ENCODE peak calls at places on chromosomes 16 and 17, in four cellular contexts. M is cardiac fibroblast, E is thoracic aorta, C is fibroblast of mammary gland. P is an unnamed sample.

GRCh38 chr16:66510711-66511614 is 39.0 kb downstream of the TK2 start:
- DNase-seq in C (no peak), E (no peak), M (peak), P (no peak)

GRCh38 chr16:87686697-87687570 is 78.9 kb downstream of the KLHDC4 start:
- DNase-seq in M (peak), E (no peak), C (peak), P (no peak)

GRCh38 chr16:53518550-53519416 is 15.8 kb upstream of the AKTIP start:
- DNase-seq in E (no peak), M (peak), C (peak), P (no peak)

GRCh38 chr16:89343501-89344291 is 126.2 kb downstream of the ZNF778 start:
- DNase-seq in C (peak), E (no peak), M (no peak), P (no peak)

GRCh38 chr16:872436-873242 is 72.1 kb upstream of the GNG13 start:
- DNase-seq in C (no peak), M (no peak), E (no peak), P (no peak)

GRCh38 chr17:56751145-56751743 is 82.5 kb downstream of the C17orf67 start:
- DNase-seq in M (no peak), C (no peak), E (no peak), P (no peak)

GRCh38 chr16:21523411-21524067 is 75.8 kb upstream of the METTL9 start:
- DNase-seq in E (no peak), C (no peak), M (no peak), P (no peak)

GRCh38 chr16:58306327-58306726 is 11.5 kb upstream of the PRSS54 start:
- DNase-seq in C (peak), M (peak), E (no peak), P (no peak)

GRCh38 chr17:142102-142661 is 4.8 kb downstream of the SCGB1C2 start:
- DNase-seq in M (peak), C (peak), E (no peak), P (peak)

GRCh38 chr16:23424292-23424958 is 28.6 kb downstream of the COG7 start:
- DNase-seq in C (no peak), M (no peak), E (no peak), P (no peak)

GRCh38 chr17:17171991-17172939 is 33.9 kb downstream of the PLD6 start:
- DNase-seq in C (no peak), M (no peak), E (no peak), P (no peak)

GRCh38 chr16:19232988-19233387 is 52.5 kb upstream of the CLEC19A start:
- DNase-seq in C (no peak), M (no peak), E (no peak), P (no peak)

GRCh38 chr16:56977256-56977655 is 12.1 kb upstream of the NLRC5 start:
- DNase-seq in E (no peak), M (no peak), C (no peak), P (no peak)

GRCh38 chr16:74291577-74292208 is 4.9 kb upstream of the PSMD7 start:
- DNase-seq in M (no peak), C (peak), E (no peak), P (no peak)

GRCh38 chr17:74147436-74147835 is 56.0 kb upstream of the RPL38 start:
- DNase-seq in C (no peak), E (no peak), M (no peak), P (no peak)

GRCh38 chr16:28572659-28573510 is 19.2 kb downstream of the SGF29 start:
- DNase-seq in C (no peak), E (no peak), M (peak), P (no peak)

GRCh38 chr16:17101646-17102045 is 369.1 kb downstream of the XYLT1 start:
- DNase-seq in M (no peak), C (peak), E (no peak), P (no peak)

GRCh38 chr17:18228176-18228682 is 2.8 kb downstream of the LLGL1 start:
- DNase-seq in M (no peak), E (no peak), C (no peak), P (no peak)

GRCh38 chr16:88881090-88881580 is 14.7 kb upstream of the PABPN1L start:
- DNase-seq in M (no peak), E (no peak), C (no peak), P (no peak)

GRCh38 chr16:67883146-67883871 is 1.4 kb upstream of the NRN1L start:
- DNase-seq in M (no peak), C (no peak), E (no peak), P (no peak)

GRCh38 chr17:77831497-77832179 is 126.9 kb upstream of the TNRC6C start:
- DNase-seq in E (no peak), C (peak), M (peak), P (peak)

GRCh38 chr17:79296290-79296689 is 221.7 kb downstream of the ENGASE start:
- DNase-seq in C (no peak), M (no peak), E (no peak), P (no peak)

GRCh38 chr17:45973099-45973838 is 25.8 kb upstream of the STH start:
- DNase-seq in E (no peak), C (no peak), M (no peak), P (no peak)

GRCh38 chr17:69447726-69448125 is 33.2 kb downstream of the MAP2K6 start:
- DNase-seq in C (no peak), E (no peak), M (no peak), P (no peak)

GRCh38 chr17:18070861-18071340 is 16.8 kb upstream of the DRG2 start:
- DNase-seq in M (peak), C (peak), E (no peak), P (no peak)

GRCh38 chr16:10078541-10078949 is 103.7 kb downstream of the GRIN2A start:
- DNase-seq in E (no peak), C (no peak), M (no peak), P (no peak)

GRCh38 chr16:66486773-66487579 is 59.9 kb downstream of the BEAN1 start:
- DNase-seq in E (no peak), M (peak), C (peak), P (no peak)

GRCh38 chr16:4081577-4082021 is 34.6 kb downstream of the ADCY9 start:
- DNase-seq in C (peak), E (no peak), M (no peak), P (no peak)

GRCh38 chr16:673399-673991 is 2.0 kb upstream of the RHBDL1 start:
- DNase-seq in E (no peak), C (no peak), M (no peak), P (no peak)

GRCh38 chr16:20333120-20333519 is 5.8 kb upstream of the GP2 start:
- DNase-seq in C (no peak), M (no peak), E (no peak), P (no peak)

GRCh38 chr17:1766382-1767135 is 4.7 kb downstream of the SERPINF1 start:
- DNase-seq in M (peak), C (no peak), E (no peak), P (no peak)

GRCh38 chr16:66515543-66516171 is 34.3 kb downstream of the TK2 start:
- DNase-seq in E (no peak), M (peak), C (peak), P (no peak)

GRCh38 chr16:23914935-23915549 is 79.3 kb downstream of the PRKCB start:
- DNase-seq in C (no peak), M (no peak), E (no peak), P (no peak)

GRCh38 chr16:48432136-48432535 is 46.9 kb upstream of the SIAH1 start:
- DNase-seq in E (no peak), C (no peak), M (no peak), P (no peak)

GRCh38 chr17:81870978-81871386 is at the start of gene ARHGDIA:
- DNase-seq in E (no peak), M (no peak), C (peak), P (no peak)

GRCh38 chr17:44558349-44559287 is 1.3 kb downstream of the FZD2 start:
- DNase-seq in C (no peak), M (no peak), E (no peak), P (no peak)

GRCh38 chr16:84312783-84313382 is 18.2 kb downstream of the WFDC1 start:
- DNase-seq in M (no peak), E (no peak), C (no peak), P (no peak)

GRCh38 chr16:75621170-75621477 is 2.0 kb downstream of the ADAT1 start:
- DNase-seq in M (peak), E (no peak), C (peak), P (no peak)

DNA sequence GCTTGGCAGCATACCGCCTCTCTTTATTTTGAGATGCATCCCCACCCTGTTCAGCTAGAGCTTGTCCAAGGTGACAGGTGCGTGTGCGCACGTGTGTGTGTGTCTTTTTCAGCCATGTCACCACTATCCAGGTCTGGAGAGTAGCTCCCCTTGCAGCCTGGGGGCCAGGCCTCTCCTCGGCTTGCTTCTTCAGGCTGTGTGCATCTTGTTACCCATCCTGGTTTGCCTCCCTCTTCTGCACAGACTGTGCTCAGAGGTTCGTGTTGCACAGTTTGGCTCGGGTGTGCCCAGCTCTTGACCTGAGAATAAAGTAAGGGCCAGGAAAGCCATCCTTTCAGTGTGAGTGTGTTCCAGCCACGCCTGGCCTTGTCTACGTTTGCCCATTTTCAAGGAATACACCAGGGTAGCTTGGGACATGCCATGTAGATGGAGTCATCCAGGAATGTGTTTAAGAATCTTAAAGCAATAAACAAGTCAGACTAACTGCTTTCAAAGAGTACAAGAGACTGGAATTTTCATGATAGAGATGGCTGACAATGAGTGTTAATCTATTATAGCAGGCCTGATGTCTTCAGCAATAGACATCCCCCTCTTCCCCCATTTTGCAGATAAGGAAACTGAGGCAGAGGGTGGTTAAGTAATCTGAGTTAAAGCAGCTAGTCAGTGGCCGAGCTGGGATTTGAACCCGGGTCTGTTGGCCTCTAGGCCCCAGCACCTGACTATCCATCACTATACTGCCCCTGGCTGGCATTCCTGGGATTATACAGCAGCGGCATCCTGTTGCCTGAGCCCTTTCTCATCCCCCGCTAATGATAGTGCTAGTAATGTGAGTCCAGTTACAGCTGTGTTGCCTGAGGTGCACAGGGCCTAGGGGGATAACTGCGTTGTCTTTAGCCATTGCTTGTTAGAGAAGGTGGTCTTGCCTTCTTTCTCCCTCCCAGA is 77.9 kb downstream of the KSR1 start:
- DNase-seq in C (peak), E (no peak), M (peak), P (no peak)
- TF ChIP-seq CTCF in C (no peak), E (no peak), M (no peak), P (no peak)

GRCh38 chr17:40824015-40824832 is 1.8 kb upstream of the KRT10 start:
- DNase-seq in E (no peak), C (no peak), M (no peak), P (no peak)

GRCh38 chr17:40828454-40829039 is 6.1 kb upstream of the KRT10 start:
- DNase-seq in C (no peak), E (no peak), M (no peak), P (no peak)

GRCh38 chr17:40825596-40825995 is 3.2 kb upstream of the KRT10 start:
- DNase-seq in M (no peak), E (no peak), C (no peak), P (no peak)

GRCh38 chr17:40830085-40830776 is 7.8 kb upstream of the KRT10 start:
- DNase-seq in E (no peak), M (no peak), C (no peak), P (no peak)

DNA sequence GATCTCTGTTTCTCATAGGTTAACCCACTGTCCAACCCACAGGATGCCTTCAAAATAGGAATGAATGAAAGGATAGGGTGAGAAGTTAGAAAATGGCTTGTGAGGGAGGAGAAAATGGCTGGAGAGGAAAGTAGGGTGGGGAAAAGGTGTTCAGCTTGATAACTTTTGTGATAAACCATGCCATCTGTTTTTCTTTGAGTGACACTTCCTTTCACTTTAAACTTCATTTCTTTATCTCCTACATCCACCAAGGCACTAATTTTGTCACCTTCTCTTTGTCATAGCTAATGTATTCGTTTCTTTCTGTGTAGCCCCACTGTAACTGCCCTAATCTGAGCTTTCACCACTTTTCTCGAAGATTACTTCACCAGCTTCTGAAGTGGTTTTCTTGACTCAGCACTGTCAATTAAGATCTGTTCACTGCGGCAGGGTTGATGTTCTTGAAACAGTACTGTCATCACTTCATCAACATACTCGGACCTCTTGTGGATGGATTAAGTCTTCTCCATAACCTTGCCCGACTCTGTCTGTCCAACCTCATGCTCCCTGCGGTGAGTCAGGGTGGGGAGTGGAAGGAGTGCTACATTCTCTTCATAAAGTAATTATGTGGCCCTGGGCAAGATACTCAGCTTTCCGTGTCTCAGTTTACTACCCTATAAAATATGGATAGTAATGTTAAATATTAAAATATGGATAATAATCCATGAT is 5.5 kb upstream of the KRT10 start:
- DNase-seq in E (no peak), C (no peak), M (peak), P (no peak)
- TF ChIP-seq CTCF in E (no peak), C (no peak), M (no peak), P (no peak)

GRCh38 chr17:63827801-63828221 is 348 bp upstream of the FTSJ3 start:
- DNase-seq in M (no peak), C (no peak), E (no peak), P (no peak)
- TF ChIP-seq CTCF in M (no peak), C (no peak), E (no peak), P (no peak)

DNA sequence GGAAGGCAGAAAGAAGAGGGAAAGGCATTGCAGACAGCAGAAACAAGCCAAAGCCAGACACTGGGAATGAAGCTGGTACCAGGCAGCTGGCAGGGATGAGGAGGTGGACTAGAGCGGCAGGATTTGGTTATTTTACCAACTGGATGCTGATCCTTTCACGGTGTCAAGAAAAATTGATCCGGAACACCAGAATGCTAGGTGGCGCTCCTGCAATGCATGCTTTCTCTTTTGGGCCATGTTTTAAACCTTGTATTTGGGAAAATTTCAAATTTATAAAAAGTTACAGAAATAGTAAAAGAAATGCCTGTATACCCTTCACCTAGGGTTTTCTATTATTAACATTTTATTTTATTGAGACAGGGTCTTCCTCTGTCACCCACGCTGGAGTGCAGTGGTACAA is 224.7 kb downstream of the SOX9 start:
- DNase-seq in C (no peak), E (no peak), M (no peak), P (no peak)
- TF ChIP-seq CTCF in C (peak), E (no peak), M (no peak), P (no peak)

DNA sequence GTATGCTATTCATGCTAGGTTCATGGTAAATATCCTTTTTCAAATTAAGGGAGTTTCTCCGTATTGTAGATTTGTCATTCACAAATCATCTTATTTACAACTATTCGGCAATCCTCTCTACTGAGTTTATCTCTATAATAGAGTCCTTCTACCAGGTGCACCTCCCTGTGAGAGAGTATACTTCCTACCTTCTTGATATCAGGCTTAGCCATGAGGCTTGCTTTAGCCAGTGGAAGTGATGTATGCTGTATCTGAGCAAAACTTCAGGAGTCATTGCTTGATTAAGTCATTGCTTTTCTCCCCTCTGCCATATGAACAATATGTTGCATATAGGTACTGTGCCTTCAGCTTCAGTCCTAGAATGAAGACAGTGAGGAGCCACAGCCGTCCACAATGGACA is 20.5 kb downstream of the NSRP1 start:
- DNase-seq in M (no peak), E (no peak), C (no peak), P (no peak)
- TF ChIP-seq CTCF in M (no peak), E (no peak), C (no peak), P (no peak)

GRCh38 chr16:11256657-11257130 is 690 bp upstream of the SOCS1 start:
- DNase-seq in M (peak), E (no peak), C (peak), P (no peak)

GRCh38 chr16:11253995-11254912 is 1.8 kb downstream of the SOCS1 start:
- DNase-seq in E (no peak), M (no peak), C (no peak), P (no peak)

GRCh38 chr16:11253009-11253994 is 2.7 kb downstream of the SOCS1 start:
- DNase-seq in E (no peak), M (no peak), C (peak), P (no peak)

GRCh38 chr16:11255737-11256656 is at the start of gene SOCS1:
- DNase-seq in E (no peak), C (peak), M (peak), P (peak)

GRCh38 chr16:11254913-11255736 is 879 bp downstream of the SOCS1 start:
- DNase-seq in E (no peak), C (peak), M (peak), P (no peak)
- TF ChIP-seq CTCF in E (peak), C (no peak), M (no peak), P (no peak)

DNA sequence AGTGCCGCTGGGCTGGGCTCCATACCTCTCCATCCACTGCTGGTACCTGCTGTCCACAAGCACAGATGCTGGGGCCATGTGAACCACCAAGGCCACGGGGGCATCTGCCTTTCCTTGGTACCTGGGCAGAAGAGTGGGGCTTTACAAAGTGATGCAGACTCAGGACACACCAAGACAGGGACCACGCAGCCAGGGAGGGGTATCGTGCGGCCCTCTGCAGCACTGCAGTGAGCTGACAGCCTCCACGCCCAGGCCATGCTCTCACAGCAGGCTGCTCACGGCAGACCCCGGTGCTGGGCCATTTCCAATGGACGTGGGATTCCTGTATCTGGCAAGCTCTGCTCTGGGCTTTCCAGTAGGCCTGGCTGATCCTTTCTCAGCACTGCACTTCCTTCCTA is 14.4 kb downstream of the ELAC2 start:
- DNase-seq in C (no peak), E (no peak), M (no peak), P (no peak)
- TF ChIP-seq CTCF in C (no peak), E (no peak), M (no peak), P (no peak)

P was measured in omental fat pad.